ENCODE peak calls at places on chromosome 19, in nine cellular contexts. One of them, this sample, is unnamed.

GRCh38 chr19:16660763-16661479 is at the start of gene TMEM38A:
- DNase-seq in PC-3: peak
- DNase-seq in epithelial cell of proximal tubule: no peak
- DNase-seq in A549: no peak
- DNase-seq in brain microvascular endothelial cell: no peak
- DNase-seq in choroid plexus epithelial cell: no peak
- DNase-seq in dorsolateral prefrontal cortex: peak
- DNase-seq in breast epithelium: peak
- DNase-seq in tibial nerve: peak
- DNase-seq in this sample: no peak

GRCh38 chr19:6372594-6373095 is at the start of gene ALKBH7:
- DNase-seq in dorsolateral prefrontal cortex: peak
- DNase-seq in PC-3: peak
- DNase-seq in choroid plexus epithelial cell: peak
- DNase-seq in epithelial cell of proximal tubule: peak
- DNase-seq in breast epithelium: peak
- DNase-seq in A549: peak
- DNase-seq in brain microvascular endothelial cell: peak
- DNase-seq in tibial nerve: peak
- DNase-seq in this sample: peak

GRCh38 chr19:17654993-17655392 is 33.2 kb downstream of the UNC13A start:
- DNase-seq in brain microvascular endothelial cell: no peak
- DNase-seq in dorsolateral prefrontal cortex: no peak
- DNase-seq in A549: peak
- DNase-seq in epithelial cell of proximal tubule: no peak
- DNase-seq in breast epithelium: no peak
- DNase-seq in choroid plexus epithelial cell: no peak
- DNase-seq in PC-3: peak
- DNase-seq in tibial nerve: no peak
- DNase-seq in this sample: peak

GRCh38 chr19:30884146-30884812 is 465.0 kb downstream of the TSHZ3 start:
- DNase-seq in tibial nerve: no peak
- DNase-seq in brain microvascular endothelial cell: no peak
- DNase-seq in A549: no peak
- DNase-seq in breast epithelium: no peak
- DNase-seq in choroid plexus epithelial cell: no peak
- DNase-seq in epithelial cell of proximal tubule: no peak
- DNase-seq in PC-3: no peak
- DNase-seq in dorsolateral prefrontal cortex: no peak
- DNase-seq in this sample: no peak

GRCh38 chr19:15249912-15250634 is 17.8 kb upstream of the EPHX3 start:
- DNase-seq in breast epithelium: no peak
- DNase-seq in PC-3: no peak
- DNase-seq in brain microvascular endothelial cell: peak
- DNase-seq in tibial nerve: no peak
- DNase-seq in choroid plexus epithelial cell: peak
- DNase-seq in epithelial cell of proximal tubule: no peak
- DNase-seq in dorsolateral prefrontal cortex: peak
- DNase-seq in A549: no peak
- DNase-seq in this sample: no peak

GRCh38 chr19:45994989-45995714 is at the start of gene CCDC61:
- DNase-seq in tibial nerve: peak
- DNase-seq in choroid plexus epithelial cell: peak
- DNase-seq in brain microvascular endothelial cell: peak
- DNase-seq in PC-3: peak
- DNase-seq in A549: peak
- DNase-seq in epithelial cell of proximal tubule: peak
- DNase-seq in breast epithelium: peak
- DNase-seq in dorsolateral prefrontal cortex: peak
- DNase-seq in this sample: no peak

GRCh38 chr19:41589371-41589770 is 13.4 kb downstream of the CEACAM21 start:
- DNase-seq in PC-3: no peak
- DNase-seq in tibial nerve: no peak
- DNase-seq in epithelial cell of proximal tubule: no peak
- DNase-seq in brain microvascular endothelial cell: no peak
- DNase-seq in choroid plexus epithelial cell: no peak
- DNase-seq in A549: no peak
- DNase-seq in breast epithelium: no peak
- DNase-seq in dorsolateral prefrontal cortex: no peak
- DNase-seq in this sample: no peak

GRCh38 chr19:19642506-19643157 is 825 bp downstream of the GMIP start:
- DNase-seq in dorsolateral prefrontal cortex: no peak
- DNase-seq in breast epithelium: no peak
- DNase-seq in tibial nerve: no peak
- DNase-seq in A549: peak
- DNase-seq in PC-3: peak
- DNase-seq in epithelial cell of proximal tubule: no peak
- DNase-seq in brain microvascular endothelial cell: no peak
- DNase-seq in choroid plexus epithelial cell: no peak
- DNase-seq in this sample: no peak

GRCh38 chr19:40358773-40359172 is 10.3 kb downstream of the PLD3 start:
- DNase-seq in A549: no peak
- DNase-seq in breast epithelium: no peak
- DNase-seq in epithelial cell of proximal tubule: no peak
- DNase-seq in dorsolateral prefrontal cortex: no peak
- DNase-seq in PC-3: no peak
- DNase-seq in tibial nerve: no peak
- DNase-seq in choroid plexus epithelial cell: no peak
- DNase-seq in brain microvascular endothelial cell: no peak
- DNase-seq in this sample: no peak

GRCh38 chr19:50380767-50381166 is 3.4 kb upstream of the POLD1 start:
- DNase-seq in dorsolateral prefrontal cortex: no peak
- DNase-seq in breast epithelium: no peak
- DNase-seq in brain microvascular endothelial cell: no peak
- DNase-seq in epithelial cell of proximal tubule: no peak
- DNase-seq in PC-3: no peak
- DNase-seq in A549: no peak
- DNase-seq in tibial nerve: no peak
- DNase-seq in choroid plexus epithelial cell: no peak
- DNase-seq in this sample: no peak

GRCh38 chr19:17721821-17722220 is 2.5 kb downstream of the MAP1S start:
- DNase-seq in PC-3: peak
- DNase-seq in breast epithelium: no peak
- DNase-seq in epithelial cell of proximal tubule: no peak
- DNase-seq in A549: no peak
- DNase-seq in dorsolateral prefrontal cortex: no peak
- DNase-seq in brain microvascular endothelial cell: peak
- DNase-seq in choroid plexus epithelial cell: peak
- DNase-seq in tibial nerve: peak
- DNase-seq in this sample: no peak

GRCh38 chr19:54424660-54425381 is 9.6 kb downstream of the TTYH1 start:
- DNase-seq in choroid plexus epithelial cell: no peak
- DNase-seq in PC-3: no peak
- DNase-seq in brain microvascular endothelial cell: no peak
- DNase-seq in tibial nerve: no peak
- DNase-seq in epithelial cell of proximal tubule: no peak
- DNase-seq in A549: no peak
- DNase-seq in breast epithelium: no peak
- DNase-seq in dorsolateral prefrontal cortex: no peak
- DNase-seq in this sample: no peak

GRCh38 chr19:13154911-13155471 is 4.8 kb downstream of the IER2 start:
- DNase-seq in PC-3: peak
- DNase-seq in tibial nerve: peak
- DNase-seq in dorsolateral prefrontal cortex: no peak
- DNase-seq in breast epithelium: peak
- DNase-seq in brain microvascular endothelial cell: peak
- DNase-seq in choroid plexus epithelial cell: peak
- DNase-seq in epithelial cell of proximal tubule: no peak
- DNase-seq in A549: no peak
- DNase-seq in this sample: no peak
- TF ChIP-seq CTCF in PC-3: peak
- TF ChIP-seq CTCF in tibial nerve: no peak
- TF ChIP-seq CTCF in dorsolateral prefrontal cortex: no peak
- TF ChIP-seq CTCF in breast epithelium: peak
- TF ChIP-seq CTCF in brain microvascular endothelial cell: peak
- TF ChIP-seq CTCF in choroid plexus epithelial cell: peak
- TF ChIP-seq CTCF in epithelial cell of proximal tubule: peak
- TF ChIP-seq CTCF in A549: peak
- TF ChIP-seq CTCF in this sample: peak

GRCh38 chr19:56838680-56838929 is 1.9 kb downstream of the PEG3 start:
- DNase-seq in A549: no peak
- DNase-seq in tibial nerve: no peak
- DNase-seq in epithelial cell of proximal tubule: no peak
- DNase-seq in breast epithelium: no peak
- DNase-seq in brain microvascular endothelial cell: no peak
- DNase-seq in dorsolateral prefrontal cortex: no peak
- DNase-seq in PC-3: no peak
- DNase-seq in choroid plexus epithelial cell: no peak
- DNase-seq in this sample: no peak

GRCh38 chr19:56838930-56839664 is 1.4 kb downstream of the PEG3 start:
- DNase-seq in dorsolateral prefrontal cortex: peak
- DNase-seq in epithelial cell of proximal tubule: peak
- DNase-seq in A549: no peak
- DNase-seq in tibial nerve: peak
- DNase-seq in choroid plexus epithelial cell: peak
- DNase-seq in PC-3: peak
- DNase-seq in brain microvascular endothelial cell: peak
- DNase-seq in breast epithelium: peak
- DNase-seq in this sample: no peak

GRCh38 chr19:56837004-56837403 is 3.5 kb downstream of the PEG3 start:
- DNase-seq in epithelial cell of proximal tubule: no peak
- DNase-seq in breast epithelium: no peak
- DNase-seq in A549: no peak
- DNase-seq in PC-3: peak
- DNase-seq in tibial nerve: no peak
- DNase-seq in dorsolateral prefrontal cortex: no peak
- DNase-seq in brain microvascular endothelial cell: no peak
- DNase-seq in choroid plexus epithelial cell: no peak
- DNase-seq in this sample: no peak

GRCh38 chr19:56837492-56837891 is 3.0 kb downstream of the PEG3 start:
- DNase-seq in breast epithelium: peak
- DNase-seq in epithelial cell of proximal tubule: no peak
- DNase-seq in tibial nerve: peak
- DNase-seq in PC-3: peak
- DNase-seq in dorsolateral prefrontal cortex: peak
- DNase-seq in A549: no peak
- DNase-seq in brain microvascular endothelial cell: peak
- DNase-seq in choroid plexus epithelial cell: peak
- DNase-seq in this sample: no peak

GRCh38 chr19:56837892-56838679 is 2.4 kb downstream of the PEG3 start:
- DNase-seq in choroid plexus epithelial cell: peak
- DNase-seq in breast epithelium: peak
- DNase-seq in brain microvascular endothelial cell: peak
- DNase-seq in epithelial cell of proximal tubule: no peak
- DNase-seq in A549: no peak
- DNase-seq in PC-3: peak
- DNase-seq in tibial nerve: peak
- DNase-seq in dorsolateral prefrontal cortex: peak
- DNase-seq in this sample: no peak
- TF ChIP-seq CTCF in choroid plexus epithelial cell: peak
- TF ChIP-seq CTCF in breast epithelium: peak
- TF ChIP-seq CTCF in brain microvascular endothelial cell: no peak
- TF ChIP-seq CTCF in epithelial cell of proximal tubule: peak
- TF ChIP-seq CTCF in A549: no peak
- TF ChIP-seq CTCF in PC-3: peak
- TF ChIP-seq CTCF in tibial nerve: peak
- TF ChIP-seq CTCF in dorsolateral prefrontal cortex: peak
- TF ChIP-seq CTCF in this sample: no peak

GRCh38 chr19:3368848-3369336 is 2.5 kb downstream of the NFIC start:
- DNase-seq in choroid plexus epithelial cell: peak
- DNase-seq in epithelial cell of proximal tubule: no peak
- DNase-seq in A549: no peak
- DNase-seq in tibial nerve: no peak
- DNase-seq in breast epithelium: no peak
- DNase-seq in dorsolateral prefrontal cortex: no peak
- DNase-seq in PC-3: no peak
- DNase-seq in brain microvascular endothelial cell: no peak
- DNase-seq in this sample: no peak

GRCh38 chr19:3368441-3368795 is 2.0 kb downstream of the NFIC start:
- DNase-seq in choroid plexus epithelial cell: no peak
- DNase-seq in breast epithelium: no peak
- DNase-seq in brain microvascular endothelial cell: no peak
- DNase-seq in PC-3: no peak
- DNase-seq in epithelial cell of proximal tubule: no peak
- DNase-seq in tibial nerve: no peak
- DNase-seq in dorsolateral prefrontal cortex: no peak
- DNase-seq in A549: no peak
- DNase-seq in this sample: no peak

GRCh38 chr19:3370214-3370720 is 3.9 kb downstream of the NFIC start:
- DNase-seq in epithelial cell of proximal tubule: no peak
- DNase-seq in brain microvascular endothelial cell: no peak
- DNase-seq in choroid plexus epithelial cell: peak
- DNase-seq in dorsolateral prefrontal cortex: no peak
- DNase-seq in tibial nerve: no peak
- DNase-seq in A549: no peak
- DNase-seq in PC-3: no peak
- DNase-seq in breast epithelium: no peak
- DNase-seq in this sample: no peak

GRCh38 chr19:3370728-3371591 is 4.6 kb downstream of the NFIC start:
- DNase-seq in choroid plexus epithelial cell: no peak
- DNase-seq in dorsolateral prefrontal cortex: no peak
- DNase-seq in epithelial cell of proximal tubule: no peak
- DNase-seq in brain microvascular endothelial cell: no peak
- DNase-seq in tibial nerve: no peak
- DNase-seq in A549: no peak
- DNase-seq in breast epithelium: no peak
- DNase-seq in PC-3: no peak
- DNase-seq in this sample: no peak

DNA sequence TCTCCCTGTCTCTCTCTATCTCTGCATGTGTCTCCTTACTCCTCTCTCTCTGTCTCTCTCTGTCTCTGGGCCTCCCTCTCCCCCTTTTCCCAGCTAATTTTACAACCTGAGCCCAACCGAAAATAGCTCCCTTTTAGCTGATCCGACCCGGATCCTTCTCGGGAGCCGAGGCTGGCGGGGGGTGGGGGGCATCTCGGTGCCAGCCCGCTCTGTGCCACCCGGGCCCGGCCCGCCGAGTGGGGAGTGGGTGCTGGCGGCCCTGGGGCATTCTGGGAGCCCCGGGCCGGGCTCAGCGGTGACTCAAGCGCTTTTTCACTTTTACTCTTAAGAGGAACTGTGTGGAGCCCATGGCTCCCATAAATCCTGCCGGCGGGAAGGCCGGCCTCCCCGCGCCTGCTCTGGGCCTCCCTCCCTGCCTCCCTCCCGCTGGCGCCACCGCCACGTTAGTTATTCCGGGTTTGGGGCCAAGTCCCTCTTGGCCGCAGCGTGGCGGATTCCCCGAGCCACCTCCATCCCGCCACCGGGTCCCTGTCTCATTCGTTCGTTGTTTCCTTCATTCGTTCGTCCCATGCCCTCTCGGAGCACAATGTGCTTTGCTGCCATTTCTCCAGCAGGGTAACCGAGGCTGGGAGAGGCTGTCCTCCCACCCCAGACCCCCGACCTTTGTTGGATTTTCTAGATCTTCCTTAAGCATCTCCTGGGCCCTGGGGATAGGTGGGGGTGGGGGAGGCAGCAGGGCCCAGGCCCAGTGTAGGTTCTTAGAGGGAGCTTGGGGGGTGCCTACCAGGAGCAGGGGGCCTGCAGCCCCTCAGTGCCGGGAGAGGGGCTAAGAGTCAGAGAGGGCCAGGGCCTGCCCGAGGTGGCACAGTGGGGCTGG is 3.2 kb downstream of the NFIC start:
- DNase-seq in PC-3: peak
- DNase-seq in brain microvascular endothelial cell: no peak
- DNase-seq in choroid plexus epithelial cell: peak
- DNase-seq in breast epithelium: no peak
- DNase-seq in dorsolateral prefrontal cortex: peak
- DNase-seq in epithelial cell of proximal tubule: no peak
- DNase-seq in tibial nerve: no peak
- DNase-seq in A549: no peak
- DNase-seq in this sample: no peak
- TF ChIP-seq CTCF in PC-3: no peak
- TF ChIP-seq CTCF in brain microvascular endothelial cell: peak
- TF ChIP-seq CTCF in choroid plexus epithelial cell: peak
- TF ChIP-seq CTCF in breast epithelium: no peak
- TF ChIP-seq CTCF in dorsolateral prefrontal cortex: no peak
- TF ChIP-seq CTCF in epithelial cell of proximal tubule: no peak
- TF ChIP-seq CTCF in tibial nerve: no peak
- TF ChIP-seq CTCF in A549: no peak
- TF ChIP-seq CTCF in this sample: peak

GRCh38 chr19:33132425-33132824 is 511 bp downstream of the WDR88 start:
- DNase-seq in PC-3: no peak
- DNase-seq in brain microvascular endothelial cell: no peak
- DNase-seq in dorsolateral prefrontal cortex: no peak
- DNase-seq in A549: peak
- DNase-seq in breast epithelium: no peak
- DNase-seq in tibial nerve: no peak
- DNase-seq in choroid plexus epithelial cell: no peak
- DNase-seq in epithelial cell of proximal tubule: no peak
- DNase-seq in this sample: no peak
- TF ChIP-seq CTCF in PC-3: peak
- TF ChIP-seq CTCF in brain microvascular endothelial cell: peak
- TF ChIP-seq CTCF in dorsolateral prefrontal cortex: no peak
- TF ChIP-seq CTCF in A549: peak
- TF ChIP-seq CTCF in breast epithelium: no peak
- TF ChIP-seq CTCF in tibial nerve: peak
- TF ChIP-seq CTCF in choroid plexus epithelial cell: peak
- TF ChIP-seq CTCF in epithelial cell of proximal tubule: peak
- TF ChIP-seq CTCF in this sample: peak